ENCODE peak calls at places on chromosome 10, in nine cellular contexts. One of them, this sample, is unnamed.

GRCh38 chr10:50604823-50605222 is 18.9 kb downstream of the SGMS1 start:
- DNase-seq in ELR: peak
- DNase-seq in activated gamma-delta T cell treated with Interleukin-2 at 50 U/mL for 16 hours: no peak
- DNase-seq in activated CD8-positive, alpha-beta memory T cell treated with anti-CD3 and anti-CD28 coated beads for 24 hours: no peak
- DNase-seq in foreskin fibroblast: no peak
- DNase-seq in EH: peak
- DNase-seq in Daoy: peak
- DNase-seq in psoas muscle: no peak
- DNase-seq in esophagus muscularis mucosa: no peak
- DNase-seq in this sample: no peak

GRCh38 chr10:124665091-124665490 is 79.1 kb downstream of the FAM53B start:
- DNase-seq in ELR: no peak
- DNase-seq in activated gamma-delta T cell treated with Interleukin-2 at 50 U/mL for 16 hours: no peak
- DNase-seq in activated CD8-positive, alpha-beta memory T cell treated with anti-CD3 and anti-CD28 coated beads for 24 hours: no peak
- DNase-seq in foreskin fibroblast: no peak
- DNase-seq in EH: no peak
- DNase-seq in Daoy: no peak
- DNase-seq in psoas muscle: no peak
- DNase-seq in esophagus muscularis mucosa: no peak
- DNase-seq in this sample: no peak

GRCh38 chr10:8306685-8307364 is 252.3 kb downstream of the GATA3 start:
- DNase-seq in ELR: no peak
- DNase-seq in activated gamma-delta T cell treated with Interleukin-2 at 50 U/mL for 16 hours: no peak
- DNase-seq in activated CD8-positive, alpha-beta memory T cell treated with anti-CD3 and anti-CD28 coated beads for 24 hours: no peak
- DNase-seq in foreskin fibroblast: no peak
- DNase-seq in EH: no peak
- DNase-seq in Daoy: peak
- DNase-seq in psoas muscle: no peak
- DNase-seq in esophagus muscularis mucosa: no peak
- DNase-seq in this sample: no peak

GRCh38 chr10:50416885-50417284 is 165.6 kb upstream of the ASAH2 start:
- DNase-seq in ELR: no peak
- DNase-seq in activated gamma-delta T cell treated with Interleukin-2 at 50 U/mL for 16 hours: no peak
- DNase-seq in activated CD8-positive, alpha-beta memory T cell treated with anti-CD3 and anti-CD28 coated beads for 24 hours: no peak
- DNase-seq in foreskin fibroblast: no peak
- DNase-seq in EH: no peak
- DNase-seq in Daoy: no peak
- DNase-seq in psoas muscle: no peak
- DNase-seq in esophagus muscularis mucosa: no peak
- DNase-seq in this sample: no peak

GRCh38 chr10:128125416-128125943 is 743 bp downstream of the MKI67 start:
- DNase-seq in ELR: peak
- DNase-seq in activated gamma-delta T cell treated with Interleukin-2 at 50 U/mL for 16 hours: no peak
- DNase-seq in activated CD8-positive, alpha-beta memory T cell treated with anti-CD3 and anti-CD28 coated beads for 24 hours: peak
- DNase-seq in foreskin fibroblast: no peak
- DNase-seq in EH: no peak
- DNase-seq in Daoy: no peak
- DNase-seq in psoas muscle: no peak
- DNase-seq in esophagus muscularis mucosa: no peak
- DNase-seq in this sample: no peak

GRCh38 chr10:127145173-127145572 is 51.2 kb downstream of the INSYN2A start:
- DNase-seq in ELR: peak
- DNase-seq in activated gamma-delta T cell treated with Interleukin-2 at 50 U/mL for 16 hours: no peak
- DNase-seq in activated CD8-positive, alpha-beta memory T cell treated with anti-CD3 and anti-CD28 coated beads for 24 hours: no peak
- DNase-seq in foreskin fibroblast: peak
- DNase-seq in EH: peak
- DNase-seq in Daoy: peak
- DNase-seq in psoas muscle: no peak
- DNase-seq in esophagus muscularis mucosa: no peak
- DNase-seq in this sample: no peak

GRCh38 chr10:77562742-77563141 is 74.9 kb downstream of the KCNMA1 start:
- DNase-seq in ELR: no peak
- DNase-seq in activated gamma-delta T cell treated with Interleukin-2 at 50 U/mL for 16 hours: no peak
- DNase-seq in activated CD8-positive, alpha-beta memory T cell treated with anti-CD3 and anti-CD28 coated beads for 24 hours: no peak
- DNase-seq in foreskin fibroblast: no peak
- DNase-seq in EH: no peak
- DNase-seq in Daoy: no peak
- DNase-seq in psoas muscle: no peak
- DNase-seq in esophagus muscularis mucosa: no peak
- DNase-seq in this sample: no peak

GRCh38 chr10:3526721-3527120 is 258.3 kb downstream of the KLF6 start:
- DNase-seq in ELR: peak
- DNase-seq in activated gamma-delta T cell treated with Interleukin-2 at 50 U/mL for 16 hours: no peak
- DNase-seq in activated CD8-positive, alpha-beta memory T cell treated with anti-CD3 and anti-CD28 coated beads for 24 hours: no peak
- DNase-seq in foreskin fibroblast: peak
- DNase-seq in EH: peak
- DNase-seq in Daoy: no peak
- DNase-seq in psoas muscle: no peak
- DNase-seq in esophagus muscularis mucosa: no peak
- DNase-seq in this sample: no peak

GRCh38 chr10:60417024-60417423 is 27.3 kb upstream of the ANK3 start:
- DNase-seq in ELR: peak
- DNase-seq in activated gamma-delta T cell treated with Interleukin-2 at 50 U/mL for 16 hours: no peak
- DNase-seq in activated CD8-positive, alpha-beta memory T cell treated with anti-CD3 and anti-CD28 coated beads for 24 hours: no peak
- DNase-seq in foreskin fibroblast: no peak
- DNase-seq in EH: no peak
- DNase-seq in Daoy: peak
- DNase-seq in psoas muscle: no peak
- DNase-seq in esophagus muscularis mucosa: no peak
- DNase-seq in this sample: no peak

This sample was measured in HEK293T.